ENCODE peak calls at places on chromosome 13, in six cellular contexts. B is transverse colon, R is activated B cell treated with CpG ODN at 0.5 μM for 24 hours, T is upper lobe of left lung, Z is cardiac muscle cell, N is progenitor cell of endocrine pancreas. H is an unnamed sample.

GRCh38 chr13:30466358-30466714 is 600 bp upstream of the HMGB1 start:
- DNase-seq in B (no peak), R (no peak), T (no peak), Z (no peak), N (no peak), H (no peak)

GRCh38 chr13:36059366-36059765 is 71.8 kb downstream of the DCLK1 start:
- DNase-seq in B (no peak), R (no peak), T (no peak), Z (no peak), N (no peak), H (no peak)

GRCh38 chr13:25733061-25733491 is 318.7 kb downstream of the SHISA2 start:
- DNase-seq in B (no peak), R (no peak), T (no peak), Z (no peak), N (no peak), H (no peak)

GRCh38 chr13:51684076-51684475 is 99.8 kb downstream of the WDFY2 start:
- DNase-seq in B (no peak), R (no peak), T (no peak), Z (peak), N (no peak), H (no peak)

GRCh38 chr13:86681223-86681622 is 882.0 kb upstream of the SLITRK6 start:
- DNase-seq in B (no peak), R (no peak), T (no peak), Z (no peak), N (no peak), H (no peak)

GRCh38 chr13:41145136-41145908 is 12.7 kb upstream of the KBTBD6 start:
- DNase-seq in B (no peak), R (no peak), T (no peak), Z (peak), N (no peak), H (no peak)

GRCh38 chr13:113446488-113446854 is 6.8 kb downstream of the ADPRHL1 start:
- DNase-seq in B (no peak), R (no peak), T (no peak), Z (no peak), N (no peak), H (no peak)

GRCh38 chr13:73809561-73809960 is 324.6 kb downstream of the KLF12 start:
- DNase-seq in B (no peak), R (no peak), T (no peak), Z (peak), N (no peak), H (no peak)

GRCh38 chr13:112619730-112620639 is 32.0 kb upstream of the TUBGCP3 start:
- DNase-seq in B (no peak), R (no peak), T (peak), Z (peak), N (peak), H (peak)

GRCh38 chr13:96141032-96141431 is 51.1 kb downstream of the HS6ST3 start:
- DNase-seq in B (no peak), R (no peak), T (no peak), Z (peak), N (no peak), H (no peak)

GRCh38 chr13:36163303-36163702 is 32.1 kb upstream of the DCLK1 start:
- DNase-seq in B (no peak), R (no peak), T (no peak), Z (no peak), N (no peak), H (no peak)

GRCh38 chr13:70622785-70623184 is 514.5 kb upstream of the KLHL1 start:
- DNase-seq in B (no peak), R (no peak), T (no peak), Z (no peak), N (no peak), H (no peak)

GRCh38 chr13:62626771-62627170 is 1211.1 kb upstream of the PCDH20 start:
- DNase-seq in B (no peak), R (no peak), T (no peak), Z (no peak), N (no peak), H (no peak)

GRCh38 chr13:34816543-34816942 is 125.5 kb upstream of the NBEA start:
- DNase-seq in B (no peak), R (no peak), T (no peak), Z (peak), N (no peak), H (no peak)

GRCh38 chr13:45162821-45163220 is 38.0 kb downstream of the KCTD4 start:
- DNase-seq in B (no peak), R (no peak), T (no peak), Z (peak), N (no peak), H (no peak)

GRCh38 chr13:51840141-51840540 is 4.8 kb downstream of the TMEM272 start:
- DNase-seq in B (no peak), R (no peak), T (no peak), Z (no peak), N (no peak), H (no peak)

GRCh38 chr13:112772929-112773328 is 83.1 kb downstream of the ATP11A start:
- DNase-seq in B (peak), R (no peak), T (no peak), Z (no peak), N (no peak), H (no peak)

GRCh38 chr13:52048516-52048915 is 24.0 kb downstream of the UTP14C start:
- DNase-seq in B (no peak), R (no peak), T (no peak), Z (no peak), N (no peak), H (no peak)

GRCh38 chr13:66546534-66547379 is 683.4 kb downstream of the PCDH9 start:
- DNase-seq in B (no peak), R (no peak), T (no peak), Z (no peak), N (no peak), H (no peak)

GRCh38 chr13:98792784-98793183 is 40.3 kb upstream of the SLC15A1 start:
- DNase-seq in B (no peak), R (no peak), T (no peak), Z (no peak), N (no peak), H (no peak)

GRCh38 chr13:66805657-66806056 is 424.5 kb downstream of the PCDH9 start:
- DNase-seq in B (no peak), R (no peak), T (no peak), Z (peak), N (no peak), H (no peak)

GRCh38 chr13:77415253-77416127 is 88.6 kb upstream of the MYCBP2 start:
- DNase-seq in B (no peak), R (no peak), T (no peak), Z (no peak), N (no peak), H (no peak)

GRCh38 chr13:85266331-85266730 is 532.9 kb downstream of the SLITRK6 start:
- DNase-seq in B (no peak), R (no peak), T (no peak), Z (no peak), N (no peak), H (no peak)

GRCh38 chr13:25874907-25875306 is 176.9 kb downstream of the SHISA2 start:
- DNase-seq in B (peak), R (no peak), T (no peak), Z (no peak), N (no peak), H (no peak)

GRCh38 chr13:79723462-79724116 is 242.6 kb downstream of the NDFIP2 start:
- DNase-seq in B (no peak), R (no peak), T (no peak), Z (peak), N (no peak), H (no peak)

GRCh38 chr13:113973218-113974164 is at the start of gene C13orf46:
- DNase-seq in B (no peak), R (no peak), T (no peak), Z (no peak), N (no peak), H (peak)

GRCh38 chr13:53151692-53152421 is 123.2 kb downstream of the OLFM4 start:
- DNase-seq in B (peak), R (no peak), T (no peak), Z (peak), N (peak), H (peak)

GRCh38 chr13:44516771-44517170 is 59.4 kb downstream of the TSC22D1 start:
- DNase-seq in B (no peak), R (no peak), T (no peak), Z (no peak), N (no peak), H (no peak)

DNA sequence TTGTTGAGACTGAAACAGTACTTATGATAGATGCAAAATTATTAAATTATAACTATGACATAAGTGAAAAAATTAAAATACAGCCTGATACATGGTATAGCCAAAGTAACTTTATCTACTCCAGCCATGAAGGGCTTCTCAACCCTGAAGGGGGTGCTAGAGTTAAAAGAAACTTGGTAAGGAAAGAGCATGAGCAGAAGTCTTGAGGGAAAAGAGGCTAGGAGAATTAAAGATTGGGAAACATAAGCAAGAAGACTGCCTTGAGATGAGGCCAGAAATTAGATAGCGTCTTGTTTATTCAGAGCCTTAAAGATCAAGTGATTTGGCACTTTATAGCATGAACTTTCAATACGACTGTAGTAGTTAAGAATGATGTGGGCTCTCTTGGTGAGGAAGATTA is 385.5 kb upstream of the PRR20A start:
- DNase-seq in B (no peak), R (no peak), T (no peak), Z (peak), N (no peak), H (no peak)
- TF ChIP-seq CTCF in B (no peak), R (no peak), T (no peak), Z (no peak), N (peak), H (no peak)

DNA sequence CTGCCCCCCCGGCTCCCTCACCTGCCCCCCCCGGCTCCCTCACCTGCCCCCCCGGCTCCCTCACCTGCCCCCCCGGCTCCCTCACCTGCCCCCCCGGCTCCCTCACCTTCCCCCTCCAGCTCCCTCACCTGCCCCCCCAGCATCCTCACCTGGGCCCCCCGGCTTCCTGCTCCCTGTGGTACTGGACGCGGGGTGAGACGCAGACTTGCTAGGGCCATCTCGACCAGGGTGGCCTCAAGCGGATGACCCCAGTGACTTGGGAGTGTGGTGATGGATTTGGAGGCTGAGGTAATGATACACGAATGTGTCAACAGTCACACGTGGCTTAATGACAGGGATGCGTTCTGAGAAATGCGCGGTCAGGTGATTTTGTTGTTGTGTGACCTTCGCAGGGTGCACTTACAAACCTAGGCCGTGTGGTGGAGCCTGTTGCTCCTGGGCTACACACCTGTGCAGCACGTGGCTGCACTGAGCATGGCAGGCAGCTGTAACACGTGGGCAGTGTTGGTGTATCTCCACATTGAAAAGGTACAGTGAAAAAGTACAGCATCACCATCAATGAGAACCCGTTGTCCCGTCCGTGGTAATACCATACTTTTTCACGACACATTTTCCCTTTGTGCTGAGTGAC is 197.8 kb downstream of the TEX29 start:
- DNase-seq in B (no peak), R (no peak), T (no peak), Z (no peak), N (no peak), H (no peak)
- TF ChIP-seq CTCF in B (no peak), R (no peak), T (no peak), Z (no peak), N (peak), H (no peak)

GRCh38 chr13:78420814-78421213 is 182.5 kb downstream of the POU4F1 start:
- DNase-seq in B (no peak), R (no peak), T (no peak), Z (no peak), N (no peak), H (no peak)
- TF ChIP-seq CTCF in B (no peak), R (no peak), T (no peak), Z (no peak), N (no peak), H (no peak)

GRCh38 chr13:43042410-43042921 is 19.1 kb downstream of the DNAJC15 start:
- DNase-seq in B (no peak), R (no peak), T (no peak), Z (no peak), N (no peak), H (no peak)

GRCh38 chr13:43036386-43037220 is 13.2 kb downstream of the DNAJC15 start:
- DNase-seq in B (no peak), R (no peak), T (peak), Z (peak), N (no peak), H (no peak)

GRCh38 chr13:43044720-43045301 is 21.4 kb downstream of the DNAJC15 start:
- DNase-seq in B (no peak), R (no peak), T (no peak), Z (no peak), N (no peak), H (no peak)

GRCh38 chr13:43046259-43046658 is 22.9 kb downstream of the DNAJC15 start:
- DNase-seq in B (peak), R (no peak), T (no peak), Z (no peak), N (no peak), H (no peak)

DNA sequence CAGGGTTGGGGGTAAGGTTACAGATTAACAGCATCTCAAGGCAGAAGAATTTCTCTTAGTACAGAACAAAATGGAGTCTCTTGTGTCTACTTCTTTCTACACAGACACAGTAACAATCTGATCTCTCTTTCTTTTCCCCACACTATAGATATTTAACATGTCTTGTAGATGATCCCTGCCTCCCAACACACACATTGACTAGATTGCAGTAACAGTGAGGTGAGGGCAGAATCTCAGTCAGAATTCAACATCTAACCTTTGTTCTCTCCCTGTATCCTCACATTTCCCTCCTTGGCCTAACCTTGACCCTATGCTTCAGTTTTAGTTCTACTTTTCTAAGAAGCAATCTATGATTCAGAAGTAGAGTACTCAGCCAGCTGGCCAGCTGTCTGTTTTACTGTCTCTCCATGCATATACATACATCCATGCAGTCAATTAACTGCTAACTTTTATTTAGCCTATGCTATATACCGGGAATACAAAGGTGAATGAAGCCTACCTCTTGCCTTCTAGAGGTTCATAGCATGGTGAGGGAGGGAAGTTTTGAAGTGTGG is 18.1 kb downstream of the DNAJC15 start:
- DNase-seq in B (no peak), R (no peak), T (no peak), Z (no peak), N (no peak), H (no peak)
- TF ChIP-seq CTCF in B (no peak), R (no peak), T (no peak), Z (no peak), N (no peak), H (no peak)

DNA sequence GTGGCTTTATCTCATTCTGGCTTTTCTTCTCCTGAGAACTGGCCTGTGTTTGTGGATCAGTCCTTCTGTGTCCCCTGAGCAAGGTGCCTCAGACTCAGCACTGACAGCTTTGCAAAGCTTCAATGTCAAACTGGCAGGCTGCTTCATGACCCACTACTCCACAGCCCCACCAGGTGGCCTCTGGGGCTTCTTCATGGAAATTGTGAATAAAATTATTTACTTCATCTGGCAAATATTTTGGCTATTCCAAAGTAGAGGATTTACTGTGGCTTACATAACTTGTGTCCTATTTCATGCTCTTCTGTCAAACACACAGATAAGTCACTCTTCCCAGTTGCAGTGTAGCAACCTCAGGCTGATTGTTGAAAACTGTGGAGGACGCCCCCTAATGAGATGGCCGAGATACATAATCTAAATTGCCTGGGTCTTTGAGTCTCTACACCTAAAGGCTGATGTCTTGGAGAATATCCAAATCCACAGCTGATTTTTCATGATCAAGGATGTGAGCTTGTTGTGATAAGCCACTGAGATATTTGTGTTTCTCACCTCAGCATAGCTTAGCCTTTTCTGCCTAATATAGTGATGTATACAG is 721.9 kb upstream of the SLC10A2 start:
- DNase-seq in B (no peak), R (no peak), T (no peak), Z (no peak), N (no peak), H (no peak)
- TF ChIP-seq CTCF in B (no peak), R (no peak), T (no peak), Z (peak), N (peak), H (no peak)

GRCh38 chr13:28140433-28141125 is 2.2 kb downstream of the PAN3 start:
- DNase-seq in B (no peak), R (no peak), T (no peak), Z (no peak), N (no peak), H (no peak)

GRCh38 chr13:28136916-28137315 is 1.4 kb upstream of the PAN3 start:
- DNase-seq in B (no peak), R (no peak), T (no peak), Z (no peak), N (no peak), H (no peak)

GRCh38 chr13:28138756-28139470 is 568 bp downstream of the PAN3 start:
- DNase-seq in B (peak), R (peak), T (peak), Z (peak), N (peak), H (peak)

GRCh38 chr13:28137556-28137955 is 789 bp upstream of the PAN3 start:
- DNase-seq in B (no peak), R (no peak), T (no peak), Z (peak), N (no peak), H (no peak)

DNA sequence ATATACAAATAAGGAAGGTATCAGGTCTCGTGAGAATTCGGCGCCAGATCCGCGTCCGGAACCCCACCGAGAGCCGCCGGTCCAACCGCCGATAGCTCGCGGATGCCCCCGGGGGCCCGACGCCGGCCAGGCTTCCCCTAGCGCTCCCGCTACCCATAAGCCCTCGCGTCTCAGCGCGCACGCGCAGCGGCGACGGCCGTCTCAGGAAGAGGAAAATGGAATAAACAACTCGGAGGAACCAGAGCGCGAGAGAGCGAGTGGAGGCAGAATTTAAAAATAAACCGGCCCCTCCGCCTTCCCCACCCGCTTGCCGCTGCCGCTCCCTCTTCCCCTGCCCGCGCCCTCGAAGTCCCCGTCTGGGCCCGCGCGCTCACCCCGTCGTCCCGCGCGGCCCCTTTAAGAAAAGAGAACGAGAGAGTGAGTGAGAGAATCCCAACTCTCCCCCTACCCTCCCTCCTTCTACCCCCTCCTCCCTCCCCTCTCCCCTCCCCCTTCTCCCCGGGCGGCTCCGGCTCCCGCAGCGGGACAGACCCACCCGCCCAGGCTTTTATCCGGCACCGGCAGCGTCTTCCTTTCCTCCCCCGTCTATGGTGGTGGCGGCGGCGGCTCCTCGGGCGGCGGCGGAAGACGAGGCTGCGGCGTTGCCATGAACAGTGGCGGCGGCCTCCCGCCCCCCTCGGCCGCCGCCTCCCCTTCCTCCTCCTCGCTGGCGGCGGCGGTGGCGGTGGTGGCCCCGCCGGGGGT is at the start of gene PAN3:
- DNase-seq in B (peak), R (peak), T (peak), Z (peak), N (peak), H (peak)
- TF ChIP-seq CTCF in B (no peak), R (no peak), T (no peak), Z (peak), N (peak), H (no peak)

DNA sequence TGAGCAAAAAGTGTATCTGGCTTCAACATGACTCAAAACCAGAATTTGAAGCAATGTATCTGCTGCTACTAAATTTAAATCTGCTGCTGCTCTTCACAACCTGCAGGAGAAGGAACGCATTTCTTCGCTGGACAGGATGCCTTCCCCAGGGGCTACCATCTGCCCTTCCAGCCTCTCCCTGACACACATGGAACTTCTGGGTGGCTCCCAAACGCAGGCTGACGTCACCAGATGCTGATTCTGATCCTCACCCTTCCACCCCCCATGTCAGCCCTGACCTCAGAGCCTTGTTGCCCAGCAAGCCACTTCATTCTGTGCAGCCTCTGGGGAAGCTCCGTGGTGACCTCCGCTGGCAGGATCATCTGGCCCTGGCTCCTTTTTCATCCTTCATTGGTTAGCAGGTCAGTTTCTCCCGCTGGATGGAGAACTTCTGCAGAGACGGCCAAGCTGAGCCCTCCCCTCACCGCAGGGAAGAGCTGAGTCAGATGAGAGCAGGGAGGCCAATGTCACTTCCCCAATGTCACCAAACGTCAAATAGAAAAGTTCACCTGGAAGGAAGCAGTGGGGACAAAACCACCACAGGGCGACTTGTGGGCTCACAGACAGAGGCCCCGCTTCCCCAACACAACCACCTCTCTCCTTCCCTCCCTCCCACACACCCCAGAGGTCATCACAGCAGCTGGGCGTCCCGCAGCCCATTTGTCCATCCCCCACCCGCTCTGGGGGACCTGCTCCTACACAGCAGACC is 14.0 kb upstream of the RAB20 start:
- DNase-seq in B (no peak), R (no peak), T (peak), Z (peak), N (no peak), H (no peak)
- TF ChIP-seq CTCF in B (no peak), R (no peak), T (no peak), Z (no peak), N (no peak), H (no peak)

H was measured in mesothelial cell of epicardium.